ENCODE peak calls at places on chromosomes 11 and 22, in six cellular contexts. U, D, E, P, S and H are unnamed samples.

GRCh38 chr11:22415481-22415880 is 77.3 kb downstream of the SLC17A6 start:
- DNase-seq in U (no peak), D (no peak), E (no peak), P (no peak), S (no peak), H (no peak)

GRCh38 chr11:44424841-44425240 is 114.9 kb upstream of the ALX4 start:
- DNase-seq in U (no peak), D (no peak), E (no peak), P (no peak), S (no peak), H (no peak)

GRCh38 chr22:27358096-27358870 is 443.3 kb downstream of the MN1 start:
- DNase-seq in U (no peak), D (no peak), E (no peak), P (no peak), S (no peak), H (no peak)

GRCh38 chr11:14642873-14643696 is 519 bp upstream of the PDE3B start:
- DNase-seq in U (peak), D (no peak), E (no peak), P (no peak), S (no peak), H (no peak)

GRCh38 chr11:3836903-3837302 is 3.9 kb downstream of the RHOG start:
- DNase-seq in U (no peak), D (no peak), E (no peak), P (no peak), S (no peak), H (peak)

GRCh38 chr22:48952256-48953102 is 875.2 kb downstream of the BRD1 start:
- DNase-seq in U (no peak), D (no peak), E (no peak), P (no peak), S (no peak), H (no peak)

GRCh38 chr22:26443901-26444300 is 14.8 kb downstream of the ASPHD2 start:
- DNase-seq in U (no peak), D (no peak), E (no peak), P (no peak), S (no peak), H (no peak)

GRCh38 chr11:47768090-47768620 is 1.0 kb upstream of the FNBP4 start:
- DNase-seq in U (no peak), D (no peak), E (peak), P (no peak), S (no peak), H (peak)

GRCh38 chr11:69442012-69442806 is 39.3 kb upstream of the LINC01488 start:
- DNase-seq in U (no peak), D (no peak), E (no peak), P (no peak), S (no peak), H (no peak)

GRCh38 chr22:44712962-44713361 is 11.0 kb downstream of the PRR5 start:
- DNase-seq in U (no peak), D (no peak), E (no peak), P (no peak), S (no peak), H (no peak)

GRCh38 chr11:106794058-106794457 is 224.2 kb downstream of the GUCY1A2 start:
- DNase-seq in U (no peak), D (no peak), E (no peak), P (no peak), S (no peak), H (no peak)

GRCh38 chr22:41976070-41976901 is 7.0 kb downstream of the SEPTIN3 start:
- DNase-seq in U (peak), D (no peak), E (peak), P (no peak), S (no peak), H (peak)

GRCh38 chr11:119094816-119095065 is 6.9 kb downstream of the DPAGT1 start:
- DNase-seq in U (no peak), D (no peak), E (peak), P (peak), S (no peak), H (no peak)

GRCh38 chr11:61871158-61871597 is 20.2 kb downstream of the FADS3 start:
- DNase-seq in U (peak), D (peak), E (peak), P (peak), S (no peak), H (peak)

GRCh38 chr22:37951305-37951704 is 2.1 kb downstream of the C22orf23 start:
- DNase-seq in U (no peak), D (no peak), E (no peak), P (peak), S (no peak), H (no peak)

GRCh38 chr11:74463216-74463615 is 4.1 kb downstream of the KCNE3 start:
- DNase-seq in U (no peak), D (no peak), E (no peak), P (no peak), S (no peak), H (no peak)

GRCh38 chr11:39817248-39817647 is 1642.2 kb downstream of the LRRC4C start:
- DNase-seq in U (no peak), D (no peak), E (no peak), P (no peak), S (no peak), H (no peak)

GRCh38 chr11:73265853-73266643 is 6.1 kb upstream of the P2RY6 start:
- DNase-seq in U (no peak), D (no peak), E (no peak), P (no peak), S (no peak), H (no peak)

GRCh38 chr11:21566521-21567100 is 626.3 kb upstream of the ANO5 start:
- DNase-seq in U (no peak), D (no peak), E (no peak), P (no peak), S (no peak), H (no peak)

GRCh38 chr11:124863137-124863825 is 2.0 kb upstream of the ROBO3 start:
- DNase-seq in U (no peak), D (no peak), E (peak), P (peak), S (no peak), H (no peak)

GRCh38 chr22:49690454-49690853 is 137.2 kb downstream of the BRD1 start:
- DNase-seq in U (no peak), D (no peak), E (no peak), P (no peak), S (no peak), H (no peak)

GRCh38 chr11:31649129-31649528 is 139.6 kb downstream of the ELP4 start:
- DNase-seq in U (no peak), D (no peak), E (no peak), P (no peak), S (no peak), H (no peak)

GRCh38 chr11:104093426-104094280 is 57.2 kb downstream of the DDI1 start:
- DNase-seq in U (no peak), D (no peak), E (no peak), P (no peak), S (no peak), H (no peak)

GRCh38 chr22:29032584-29032983 is 29.0 kb downstream of the C22orf31 start:
- DNase-seq in U (no peak), D (no peak), E (no peak), P (no peak), S (no peak), H (no peak)

GRCh38 chr11:18527512-18527911 is 770 bp upstream of the TSG101 start:
- DNase-seq in U (no peak), D (no peak), E (peak), P (no peak), S (no peak), H (peak)

GRCh38 chr11:116980136-116980793 is 118.0 kb downstream of the SIK3 start:
- DNase-seq in U (no peak), D (no peak), E (no peak), P (no peak), S (peak), H (peak)

GRCh38 chr11:86717817-86718501 is 45.5 kb upstream of the ME3 start:
- DNase-seq in U (no peak), D (no peak), E (no peak), P (no peak), S (no peak), H (no peak)

GRCh38 chr11:97454988-97455387 is 1065.2 kb downstream of the JRKL start:
- DNase-seq in U (no peak), D (no peak), E (peak), P (peak), S (no peak), H (no peak)

GRCh38 chr11:72333657-72334056 is 89.7 kb upstream of the PHOX2A start:
- DNase-seq in U (peak), D (peak), E (peak), P (no peak), S (no peak), H (peak)

GRCh38 chr11:87459351-87459750 is 421.6 kb downstream of the TMEM135 start:
- DNase-seq in U (no peak), D (no peak), E (no peak), P (no peak), S (no peak), H (no peak)

GRCh38 chr22:35894937-35895708 is 133.5 kb downstream of the RBFOX2 start:
- DNase-seq in U (no peak), D (no peak), E (peak), P (no peak), S (no peak), H (no peak)
- H3K27ac ChIP-seq in U (no peak), D (no peak), E (peak), P (no peak), S (no peak), H (no peak)

DNA sequence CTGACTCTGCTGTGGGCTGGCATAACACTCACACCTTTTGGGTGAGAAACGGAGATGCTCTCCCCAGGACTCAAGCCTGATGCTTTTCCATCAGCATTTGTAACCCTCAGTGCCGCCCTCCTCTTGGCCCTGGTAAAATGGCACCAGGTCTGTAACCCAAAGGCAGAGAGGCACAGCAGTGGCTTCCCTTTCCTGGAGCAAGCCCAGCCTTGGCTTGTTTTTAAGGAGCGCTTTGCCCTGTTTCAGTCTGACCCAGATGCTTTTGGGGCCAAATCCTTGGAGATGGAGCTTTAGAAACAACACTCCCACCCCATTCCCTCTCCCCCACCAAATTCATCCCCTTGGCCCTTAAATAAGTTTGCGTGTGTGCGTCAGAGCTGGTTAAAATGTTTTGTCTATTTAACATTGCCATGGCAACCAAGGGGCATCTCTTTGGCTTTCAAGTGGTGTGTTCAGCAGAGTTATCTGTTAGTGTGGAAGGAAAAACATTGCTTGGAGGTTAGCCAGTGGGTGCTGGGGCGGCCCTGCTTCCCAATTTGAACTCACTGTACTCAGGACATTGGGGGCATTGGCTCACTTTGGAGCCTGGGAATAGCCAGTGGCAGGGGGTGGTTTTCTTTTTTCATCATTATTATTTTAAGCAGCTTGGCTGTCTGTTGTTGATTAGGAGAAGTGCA is 134.2 kb downstream of the NAV2 start:
- DNase-seq in U (no peak), D (no peak), E (no peak), P (no peak), S (no peak), H (no peak)
- TF ChIP-seq GABPA in U (no peak), D (no peak), E (no peak), P (no peak), S (no peak), H (no peak)

GRCh38 chr11:6927030-6927617 is 898 bp downstream of the ZNF215 start:
- DNase-seq in U (no peak), D (no peak), E (no peak), P (no peak), S (peak), H (no peak)
- H3K27ac ChIP-seq in U (peak), D (peak), E (no peak), P (no peak), S (peak), H (peak)

GRCh38 chr11:35021589-35021988 is 105.2 kb downstream of the PDHX start:
- DNase-seq in U (no peak), D (no peak), E (no peak), P (no peak), S (no peak), H (no peak)
- TF ChIP-seq GABPA in U (no peak), D (no peak), E (no peak), P (no peak), S (no peak), H (no peak)

GRCh38 chr11:67696998-67697397 is 22.6 kb upstream of the ALDH3B2 start:
- DNase-seq in U (no peak), D (no peak), E (no peak), P (no peak), S (no peak), H (no peak)

GRCh38 chr11:67697846-67698245 is 23.4 kb upstream of the ALDH3B2 start:
- DNase-seq in U (no peak), D (no peak), E (no peak), P (no peak), S (no peak), H (no peak)

GRCh38 chr11:67700141-67700540 is 25.7 kb upstream of the ALDH3B2 start:
- DNase-seq in U (no peak), D (no peak), E (no peak), P (no peak), S (no peak), H (no peak)

GRCh38 chr11:67699521-67699920 is 25.1 kb upstream of the ALDH3B2 start:
- DNase-seq in U (no peak), D (no peak), E (no peak), P (no peak), S (no peak), H (no peak)

GRCh38 chr11:67698247-67698646 is 23.8 kb upstream of the ALDH3B2 start:
- DNase-seq in U (peak), D (no peak), E (no peak), P (peak), S (no peak), H (no peak)
- H3K27ac ChIP-seq in U (no peak), D (no peak), E (no peak), P (no peak), S (no peak), H (no peak)